ENCODE peak calls at places on chromosomes 11 and 22, in four cellular contexts. N is K562, F is HepG2, Q is GM12878. Y is an unnamed sample.
A peak's percentile ranks its signal among the peaks of the same experiment; 100 is the strongest.

GRCh38 chr22:39117585-39118191 is 20.6 kb downstream of the APOBEC3H start:
- DNase-seq in F (peak; percentile 60), N (peak; percentile 30), Q (peak; percentile 81), Y (peak; percentile 43)

GRCh38 chr22:47049078-47049609 is 286.7 kb downstream of the TBC1D22A start:
- DNase-seq in N (no peak), Q (no peak), F (no peak), Y (no peak)

GRCh38 chr22:19216579-19216978 is 38.0 kb upstream of the SLC25A1 start:
- DNase-seq in F (peak; percentile 12), N (no peak), Q (no peak), Y (no peak)

GRCh38 chr11:79616392-79616831 is 175.6 kb upstream of the TENM4 start:
- DNase-seq in Q (no peak), N (no peak), F (no peak), Y (no peak)

GRCh38 chr11:57567512-57568329 is at the start of gene UBE2L6:
- DNase-seq in N (peak; percentile 85), F (no peak), Q (no peak), Y (peak; percentile 87)

GRCh38 chr22:18095101-18095805 is 15.4 kb upstream of the TUBA8 start:
- DNase-seq in F (no peak), N (no peak), Q (no peak), Y (no peak)

GRCh38 chr22:21599053-21599893 is 30.5 kb downstream of the YDJC start:
- DNase-seq in Q (no peak), N (no peak), F (no peak), Y (no peak)

GRCh38 chr11:63763506-63764200 is 4.9 kb downstream of the ZFTA start:
- DNase-seq in Q (no peak), N (no peak), F (no peak), Y (no peak)

GRCh38 chr22:38868886-38869381 is 3.1 kb downstream of the CBX6 start:
- DNase-seq in F (peak; percentile 64), Q (no peak), N (peak; percentile 70), Y (peak; percentile 84)

GRCh38 chr11:40125054-40125453 is 1334.4 kb downstream of the LRRC4C start:
- DNase-seq in N (no peak), F (no peak), Q (no peak), Y (no peak)

GRCh38 chr11:133945087-133945974 is 11.4 kb downstream of the IGSF9B start:
- DNase-seq in Q (no peak), N (no peak), F (no peak), Y (no peak)
- TF ChIP-seq FOXK2 in Q (no peak), N (no peak), F (no peak), Y (no peak)

GRCh38 chr11:43243901-43244300 is 67.9 kb upstream of the API5 start:
- DNase-seq in N (no peak), Q (no peak), F (no peak), Y (no peak)

DNA sequence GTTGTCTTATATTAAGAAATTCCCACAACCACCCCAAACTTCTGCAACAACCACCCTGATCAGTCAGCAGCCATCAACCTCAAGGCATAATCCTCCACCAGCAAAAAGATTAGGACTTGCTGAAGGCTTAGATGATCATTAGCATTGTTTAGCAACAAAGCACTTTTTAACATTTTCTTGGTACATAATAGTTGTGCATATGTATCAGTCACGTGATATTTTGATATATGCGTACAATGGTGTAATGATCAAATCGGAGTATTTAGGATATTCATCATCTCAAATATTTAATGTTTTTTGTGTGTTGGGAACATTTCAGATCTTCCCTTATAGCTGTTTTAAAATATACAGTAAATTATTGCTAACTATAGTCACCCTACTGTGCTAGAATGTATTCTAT is 73.5 kb upstream of the API5 start:
- DNase-seq in N (no peak), Q (no peak), F (no peak), Y (no peak)
- TF ChIP-seq FOXK2 in N (no peak), Q (no peak), F (no peak), Y (no peak)

DNA sequence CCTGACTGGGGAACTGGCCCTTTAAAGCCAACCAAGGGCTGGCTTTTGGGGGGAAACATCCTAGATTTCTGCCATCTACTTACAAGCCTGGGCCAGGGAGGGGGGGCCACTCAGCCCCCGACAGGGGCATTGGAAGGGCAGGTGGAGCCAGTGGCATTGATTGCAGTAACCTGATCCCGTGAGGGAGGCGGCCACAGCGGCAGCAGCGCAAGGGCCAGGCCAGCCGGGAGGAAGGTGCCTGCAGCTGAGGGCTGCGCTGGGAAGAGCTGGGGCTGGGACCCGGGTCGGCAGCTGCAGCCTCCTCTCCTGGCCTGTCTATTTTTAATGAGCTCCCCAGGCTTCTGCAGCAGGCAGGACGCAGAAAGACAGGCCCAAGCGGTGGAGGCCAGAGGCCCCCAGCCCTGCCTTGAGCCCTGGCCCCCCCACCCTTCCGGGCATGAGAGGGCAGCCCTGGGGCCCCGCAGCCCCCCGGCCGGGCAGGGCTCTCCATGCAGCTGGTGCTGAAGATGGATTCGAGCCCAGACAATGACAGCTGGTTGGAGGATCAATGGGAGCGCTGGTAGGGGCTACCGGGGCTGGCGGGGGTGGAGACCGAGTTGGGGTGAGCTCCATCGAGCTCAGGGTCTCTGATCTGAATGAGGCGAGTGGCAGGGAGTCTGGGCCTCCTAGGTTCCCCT is 10.5 kb downstream of the FREY1 start:
- DNase-seq in F (no peak), N (no peak), Q (no peak), Y (peak; percentile 45)
- TF ChIP-seq FOXK2 in F (no peak), N (no peak), Q (no peak), Y (no peak)

DNA sequence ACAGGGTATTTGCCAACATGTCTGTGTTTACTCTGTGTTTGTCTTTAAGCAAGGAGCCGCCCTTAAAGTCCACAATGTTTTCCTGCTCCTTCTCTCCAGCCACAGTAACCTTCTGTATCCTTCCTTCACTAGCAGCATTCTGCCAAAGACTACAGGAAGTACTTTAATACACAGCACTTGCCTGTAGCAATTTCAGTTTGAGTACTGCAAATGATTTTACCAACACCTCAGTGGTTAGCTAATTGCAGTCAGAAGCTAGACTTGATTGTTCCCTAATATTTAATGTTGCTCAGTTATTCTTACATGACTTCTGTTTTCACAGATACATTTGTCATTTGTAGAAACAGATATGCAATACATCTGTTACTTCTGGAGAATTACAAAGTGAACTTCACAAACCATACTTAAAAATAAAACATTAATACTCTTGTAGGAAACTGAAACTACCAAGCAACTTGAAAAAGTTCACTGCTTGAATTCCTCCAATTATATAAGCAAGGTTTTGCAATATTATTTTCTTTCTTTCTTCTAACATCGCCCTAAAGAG is 69.1 kb downstream of the FCHSD2 start:
- DNase-seq in F (no peak), Q (peak; percentile 72), N (no peak), Y (no peak)
- TF ChIP-seq FOXK2 in F (no peak), Q (no peak), N (no peak), Y (no peak)

GRCh38 chr11:60769273-60769672 is 12.6 kb downstream of the MS4A15 start:
- DNase-seq in F (no peak), N (no peak), Q (no peak), Y (no peak)
- TF ChIP-seq FOXK2 in F (no peak), N (no peak), Q (no peak), Y (no peak)

GRCh38 chr22:29555065-29555644 is 1.6 kb upstream of the THOC5 start:
- DNase-seq in Q (no peak), F (no peak), N (no peak), Y (no peak)

GRCh38 chr22:29550005-29550404 is 3.6 kb downstream of the THOC5 start:
- DNase-seq in F (no peak), N (no peak), Q (no peak), Y (no peak)

GRCh38 chr22:29559030-29559429 is 5.5 kb upstream of the THOC5 start:
- DNase-seq in Q (no peak), N (no peak), F (no peak), Y (no peak)

DNA sequence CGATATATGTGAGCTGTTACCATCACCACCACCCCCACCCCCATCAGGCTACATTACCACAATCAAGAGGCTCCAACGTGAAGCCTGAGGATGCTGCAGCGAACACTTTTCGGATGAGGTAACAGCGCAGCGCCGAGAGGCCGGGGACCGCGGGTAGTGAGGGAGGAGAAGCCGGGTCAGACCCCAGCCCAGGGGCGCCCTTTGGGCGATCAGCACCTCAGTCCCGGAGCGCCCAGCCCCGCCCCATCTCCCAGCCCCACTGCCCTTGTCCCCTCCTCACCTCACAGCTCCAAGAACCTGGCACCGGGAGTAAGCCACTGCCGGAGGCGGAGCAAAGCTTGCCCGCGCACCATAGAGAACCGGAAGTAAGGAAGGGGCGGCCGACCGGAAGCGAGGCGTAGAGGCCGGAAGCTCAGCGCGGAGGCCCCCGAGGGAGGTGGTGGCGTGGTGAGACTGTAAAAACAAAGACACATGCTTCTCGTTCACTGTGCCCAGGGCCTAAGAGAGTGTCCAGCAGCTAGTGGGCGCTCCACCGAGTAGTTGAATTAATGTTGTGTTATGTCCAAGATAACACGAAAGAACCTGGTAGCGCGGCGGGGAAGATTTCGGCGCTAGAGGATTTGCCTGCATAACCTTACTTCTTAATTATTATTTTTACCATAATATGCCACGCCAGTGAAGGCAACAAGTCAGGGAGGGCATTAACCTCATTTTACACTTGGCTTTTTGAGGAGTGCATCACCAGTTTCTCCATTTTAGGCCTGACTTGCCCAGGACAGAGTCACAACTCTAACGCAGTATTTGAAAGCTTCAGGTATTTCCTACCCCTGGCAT is at the start of gene THOC5:
- DNase-seq in N (peak; percentile 90), F (peak; percentile 96), Q (peak; percentile 71), Y (peak; percentile 99)
- TF ChIP-seq FOXK2 in N (peak; percentile 98), F (peak; percentile 90), Q (peak; percentile 87), Y (peak; percentile 75)

DNA sequence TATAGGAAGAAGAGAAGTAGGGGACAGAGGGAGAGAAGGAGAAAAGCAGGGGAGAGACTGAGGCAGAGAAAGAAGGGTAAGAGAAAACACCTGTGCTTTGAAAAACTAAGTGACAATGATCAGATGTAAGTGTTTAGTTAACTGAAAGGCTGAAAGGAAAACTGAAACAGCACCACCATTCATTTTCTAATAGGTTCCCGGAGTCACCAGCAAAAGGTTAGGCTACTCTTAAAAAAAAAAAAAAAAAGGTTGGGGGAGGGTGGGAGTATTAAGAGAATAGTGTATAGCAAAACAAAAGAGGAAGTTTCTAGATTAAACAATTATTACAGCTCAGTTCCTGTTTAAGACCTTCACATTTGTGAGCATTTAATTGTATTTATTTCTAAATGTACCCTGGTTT is 113.8 kb downstream of the CADM1 start:
- DNase-seq in N (no peak), F (no peak), Q (no peak), Y (no peak)
- TF ChIP-seq FOXK2 in N (no peak), F (no peak), Q (no peak), Y (no peak)

DNA sequence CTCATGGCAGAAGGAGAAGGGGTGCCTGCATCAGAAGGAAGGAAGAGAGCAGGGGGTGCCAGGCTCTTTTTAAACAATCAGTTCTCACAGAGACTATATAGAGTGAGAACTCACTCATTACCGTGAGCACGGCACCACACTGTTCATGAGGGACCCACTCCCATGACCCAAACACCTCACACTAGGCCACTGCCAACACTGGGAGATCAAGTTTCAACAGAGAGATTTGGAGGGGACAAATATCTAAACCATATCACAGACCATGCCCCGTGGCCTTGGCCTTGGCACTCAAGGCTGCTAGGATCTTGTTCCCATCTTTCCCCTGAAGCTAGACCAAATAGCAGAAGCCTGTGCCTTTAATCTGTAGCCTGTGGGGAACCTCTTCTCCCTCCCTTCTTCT is 72.3 kb downstream of the MYO7A start:
- DNase-seq in N (no peak), F (no peak), Q (no peak), Y (no peak)
- TF ChIP-seq FOXK2 in N (no peak), F (no peak), Q (no peak), Y (no peak)